ENCODE peak calls at places on chromosomes 12 and 14, in seven cellular contexts. D is AG04450; F is HFFc6; U is GM23338; V is Panc1; Q is activated CD8-positive, alpha-beta T cell treated with anti-CD3 and anti-CD28 coated beads for 36 hours; Z is RWPE1. X is an unnamed sample.

GRCh38 chr14:102363182-102363952 is 626 bp downstream of the TECPR2 start:
- DNase-seq in D (no peak), F (peak), U (peak), V (no peak), Q (peak), Z (peak), X (no peak)

GRCh38 chr12:91109148-91109564 is 2.1 kb downstream of the LUM start:
- DNase-seq in D (no peak), F (peak), U (peak), V (peak), Q (peak), Z (no peak), X (no peak)

GRCh38 chr12:52573743-52574142 is at the start of gene KRT74:
- DNase-seq in D (no peak), F (no peak), U (no peak), V (no peak), Q (no peak), Z (no peak), X (no peak)

GRCh38 chr14:101889366-101889765 is 75.0 kb upstream of the DYNC1H1 start:
- DNase-seq in D (no peak), F (no peak), U (no peak), V (no peak), Q (no peak), Z (no peak), X (no peak)

GRCh38 chr14:31206536-31207286 is 882 bp downstream of the HECTD1 start:
- DNase-seq in D (no peak), F (no peak), U (peak), V (no peak), Q (peak), Z (peak), X (no peak)

GRCh38 chr12:47110011-47110541 is 30.3 kb upstream of the AMIGO2 start:
- DNase-seq in D (no peak), F (no peak), U (no peak), V (no peak), Q (no peak), Z (no peak), X (no peak)

GRCh38 chr14:26766726-26767125 is 168.9 kb upstream of the NOVA1 start:
- DNase-seq in D (no peak), F (no peak), U (no peak), V (no peak), Q (no peak), Z (no peak), X (no peak)

GRCh38 chr12:101501410-101502045 is 26.4 kb downstream of the SPIC start:
- DNase-seq in D (no peak), F (no peak), U (no peak), V (no peak), Q (no peak), Z (no peak), X (no peak)

GRCh38 chr14:51581017-51581881 is 70.5 kb upstream of the FRMD6 start:
- DNase-seq in D (peak), F (peak), U (no peak), V (no peak), Q (no peak), Z (no peak), X (no peak)

GRCh38 chr14:67695394-67695949 is at the start of gene RDH11:
- DNase-seq in D (peak), F (peak), U (peak), V (no peak), Q (peak), Z (peak), X (peak)

GRCh38 chr12:117567644-117568043 is 206.2 kb upstream of the NOS1 start:
- DNase-seq in D (no peak), F (no peak), U (no peak), V (no peak), Q (no peak), Z (no peak), X (no peak)

GRCh38 chr12:2372178-2372577 is 319.4 kb downstream of the CACNA1C start:
- DNase-seq in D (no peak), F (no peak), U (no peak), V (no peak), Q (no peak), Z (no peak), X (no peak)

GRCh38 chr14:75715926-75716780 is 55.1 kb downstream of the TTLL5 start:
- DNase-seq in D (peak), F (peak), U (peak), V (peak), Q (no peak), Z (no peak), X (peak)

GRCh38 chr14:33404054-33404453 is 465.4 kb downstream of the NPAS3 start:
- DNase-seq in D (no peak), F (peak), U (no peak), V (no peak), Q (no peak), Z (peak), X (peak)

GRCh38 chr12:58283553-58283952 is 342.2 kb downstream of the ATP23 start:
- DNase-seq in D (no peak), F (no peak), U (no peak), V (no peak), Q (no peak), Z (no peak), X (no peak)

GRCh38 chr14:24094839-24095195 is 706 bp downstream of the PCK2 start:
- DNase-seq in D (no peak), F (no peak), U (peak), V (no peak), Q (peak), Z (no peak), X (no peak)

GRCh38 chr12:93441111-93441616 is 583 bp downstream of the UBE2N start:
- DNase-seq in D (no peak), F (no peak), U (peak), V (no peak), Q (peak), Z (peak), X (no peak)

GRCh38 chr12:117231750-117232149 is 41.5 kb upstream of the FBXO21 start:
- DNase-seq in D (no peak), F (no peak), U (peak), V (no peak), Q (peak), Z (no peak), X (no peak)

GRCh38 chr12:117380083-117380482 is 18.7 kb upstream of the NOS1 start:
- DNase-seq in D (no peak), F (no peak), U (peak), V (no peak), Q (no peak), Z (peak), X (no peak)

GRCh38 chr12:94207467-94208432 is 59.4 kb downstream of the PLXNC1 start:
- DNase-seq in D (no peak), F (no peak), U (no peak), V (no peak), Q (peak), Z (no peak), X (no peak)

GRCh38 chr14:53784688-53785087 is 171.9 kb downstream of the BMP4 start:
- DNase-seq in D (no peak), F (no peak), U (no peak), V (no peak), Q (no peak), Z (no peak), X (no peak)

GRCh38 chr14:64293976-64294671 is at the start of gene ESR2:
- DNase-seq in D (no peak), F (no peak), U (peak), V (no peak), Q (peak), Z (no peak), X (no peak)

GRCh38 chr14:58353516-58354299 is 42.0 kb upstream of the TOMM20L start:
- DNase-seq in D (no peak), F (no peak), U (no peak), V (no peak), Q (no peak), Z (no peak), X (no peak)

GRCh38 chr12:76158518-76159321 is 74.2 kb upstream of the NAP1L1 start:
- DNase-seq in D (peak), F (peak), U (peak), V (peak), Q (peak), Z (no peak), X (peak)
- TF ChIP-seq CTCF in D (peak), F (peak), U (peak), V (peak), Q (peak), Z (no peak), X (peak)

GRCh38 chr12:51192284-51192671 is 19.3 kb upstream of the TFCP2 start:
- DNase-seq in D (no peak), F (no peak), U (no peak), V (no peak), Q (no peak), Z (no peak), X (no peak)
- TF ChIP-seq CTCF in D (no peak), F (no peak), U (peak), V (no peak), Q (no peak), Z (no peak), X (no peak)

DNA sequence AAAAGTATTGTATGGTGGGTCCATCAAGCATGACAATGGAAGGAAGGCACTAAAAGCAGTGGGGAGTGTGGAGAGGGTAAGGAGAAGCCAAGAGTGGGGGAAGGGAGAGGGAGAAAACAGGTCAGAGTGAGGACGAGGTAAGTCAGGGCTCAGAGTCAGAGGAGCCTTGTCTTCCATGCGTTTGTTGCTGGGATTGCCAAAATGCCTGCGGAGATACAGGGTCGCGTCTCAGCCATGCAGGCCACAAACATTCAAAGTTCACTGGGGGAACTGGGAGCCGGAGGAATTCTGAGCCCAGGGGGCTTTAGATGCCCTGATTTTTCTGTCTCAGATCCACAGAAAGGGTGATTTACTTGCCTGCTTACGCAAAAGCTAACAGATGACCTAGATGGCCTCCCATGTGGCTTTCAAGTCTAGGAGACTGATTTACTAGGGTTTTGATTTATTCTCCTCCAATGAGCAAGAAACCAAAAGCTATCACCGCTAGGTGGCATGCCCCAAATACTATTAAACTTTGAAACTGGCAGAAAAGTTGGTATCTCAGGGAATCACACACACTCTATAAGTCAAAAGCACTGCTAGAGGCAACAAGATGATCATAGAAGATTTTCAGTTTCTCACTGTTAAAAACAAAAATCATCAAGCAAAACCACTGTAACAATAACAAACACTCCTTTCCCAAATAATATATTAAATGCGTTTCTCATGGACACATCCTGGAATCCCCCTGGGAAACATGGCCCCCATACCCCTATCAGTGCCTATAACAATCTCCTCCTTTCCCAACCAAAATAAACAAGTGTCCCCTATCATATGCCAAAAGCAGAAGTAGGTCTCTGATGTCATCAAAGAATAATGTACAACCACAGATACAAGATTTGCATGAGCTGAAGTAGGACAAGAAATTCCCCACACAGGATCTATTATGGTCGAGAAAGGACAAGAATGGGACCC is 26.6 kb upstream of the MDM1 start:
- DNase-seq in D (peak), F (peak), U (peak), V (peak), Q (peak), Z (peak), X (peak)
- TF ChIP-seq CTCF in D (peak), F (peak), U (peak), V (peak), Q (peak), Z (peak), X (peak)

GRCh38 chr14:73591690-73592448 is at the start of gene ACOT4:
- DNase-seq in D (no peak), F (no peak), U (peak), V (no peak), Q (peak), Z (no peak), X (no peak)
- TF ChIP-seq CTCF in D (no peak), F (no peak), U (peak), V (no peak), Q (peak), Z (peak), X (no peak)

DNA sequence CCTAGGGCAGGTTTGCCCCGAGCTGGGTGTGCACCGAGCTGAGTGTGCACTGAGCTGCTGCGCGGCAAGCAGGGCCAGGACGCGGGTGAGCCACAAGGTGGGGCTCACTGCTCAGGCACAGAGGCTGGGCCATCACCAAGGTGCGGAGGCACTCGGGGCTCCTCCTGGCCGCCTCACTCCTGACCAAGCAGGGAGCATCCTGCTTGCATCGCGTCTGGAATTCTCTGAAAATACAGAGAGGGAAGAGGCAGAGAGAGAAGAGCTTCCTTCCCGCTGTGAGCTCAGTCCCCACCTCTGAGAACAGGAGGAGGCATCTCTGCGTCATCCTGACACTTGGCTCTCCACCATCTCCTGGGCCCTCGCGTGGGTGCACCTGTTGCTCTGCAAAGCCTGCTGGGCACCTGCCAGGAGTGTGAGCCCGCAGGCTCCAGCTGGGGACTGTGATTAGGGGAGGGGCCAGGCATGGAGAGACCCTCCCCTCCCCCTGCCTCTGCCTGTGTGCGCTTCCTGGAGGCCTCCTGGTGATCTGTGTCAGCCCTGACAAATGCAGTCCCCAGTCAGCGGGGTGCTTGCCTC is 116.3 kb downstream of the GLT1D1 start:
- DNase-seq in D (no peak), F (no peak), U (peak), V (no peak), Q (peak), Z (peak), X (no peak)
- TF ChIP-seq CTCF in D (no peak), F (no peak), U (peak), V (peak), Q (peak), Z (no peak), X (no peak)

DNA sequence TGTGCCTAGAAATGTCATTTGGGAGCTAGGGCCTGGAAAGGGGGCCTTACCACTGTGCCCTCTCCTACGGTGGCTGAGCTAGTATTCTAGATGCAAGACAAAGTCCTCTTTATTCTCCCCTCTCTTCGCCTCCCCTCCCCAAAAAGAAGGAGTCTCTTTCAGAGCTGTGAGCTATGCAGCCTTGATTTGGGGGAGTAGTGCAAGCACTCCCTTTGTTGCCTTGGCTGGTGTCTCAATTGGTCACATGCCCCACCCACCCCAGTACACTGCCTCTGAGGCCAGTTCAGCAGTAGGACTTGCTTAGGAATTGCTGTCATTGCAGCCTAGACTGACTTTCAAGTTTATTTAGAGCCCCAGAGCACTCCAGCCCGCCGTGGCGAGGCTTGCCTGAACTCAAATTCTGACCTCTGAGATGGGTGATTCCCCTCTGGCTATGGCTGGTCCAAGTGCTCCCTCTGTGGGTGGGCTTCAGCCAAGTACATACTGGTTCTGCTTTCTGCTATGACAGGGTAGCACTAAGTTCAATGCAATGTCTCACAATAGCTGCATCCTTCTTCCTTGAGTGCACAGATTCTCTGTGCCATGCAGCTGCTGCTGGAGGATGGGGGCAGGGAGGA is 37.0 kb upstream of the FBXO33 start:
- DNase-seq in D (no peak), F (no peak), U (peak), V (peak), Q (peak), Z (no peak), X (no peak)
- TF ChIP-seq CTCF in D (peak), F (peak), U (peak), V (peak), Q (peak), Z (no peak), X (peak)

DNA sequence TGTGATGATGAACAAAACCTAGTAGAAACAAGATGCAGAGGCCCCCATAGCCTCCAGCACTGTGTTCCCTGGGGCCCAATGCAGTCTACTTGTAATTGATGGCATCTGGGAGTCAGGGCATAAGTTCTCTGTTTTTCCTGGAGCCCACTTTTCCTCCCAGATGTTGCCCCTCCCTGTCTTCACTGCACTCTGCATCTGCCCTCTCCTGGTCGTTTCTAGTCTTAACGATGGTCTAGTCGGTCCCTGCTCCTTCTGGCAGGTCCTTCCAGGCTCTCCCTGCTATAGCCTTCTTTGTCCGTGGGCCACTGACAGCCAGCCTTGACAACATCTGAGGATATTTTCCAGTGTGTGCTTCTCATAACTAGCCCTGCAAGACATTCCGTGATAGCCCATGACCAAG is 208.3 kb downstream of the GXYLT1 start:
- DNase-seq in D (no peak), F (no peak), U (peak), V (no peak), Q (no peak), Z (no peak), X (no peak)
- TF ChIP-seq CTCF in D (no peak), F (no peak), U (peak), V (peak), Q (no peak), Z (no peak), X (no peak)

DNA sequence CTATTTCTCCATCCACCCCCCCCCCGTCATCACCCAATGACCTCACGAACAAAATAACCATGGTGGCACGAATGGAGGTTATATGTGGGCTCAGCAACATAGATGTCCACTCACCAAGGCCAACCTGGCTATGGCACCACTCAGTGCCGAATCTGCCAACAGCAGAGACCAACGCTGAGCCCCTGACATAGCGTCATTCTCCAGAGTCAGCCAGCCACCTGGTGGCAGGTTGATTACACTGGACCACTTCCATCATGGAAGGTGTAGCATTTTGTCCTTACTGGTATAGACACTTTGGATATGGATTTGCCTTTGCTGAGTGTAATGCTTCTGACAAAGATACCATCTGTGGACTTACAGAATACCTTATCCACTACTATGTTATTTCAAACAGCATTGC is 24.2 kb upstream of the DYRK2 start:
- DNase-seq in D (no peak), F (no peak), U (peak), V (no peak), Q (no peak), Z (no peak), X (no peak)
- TF ChIP-seq CTCF in D (no peak), F (no peak), U (peak), V (no peak), Q (no peak), Z (no peak), X (no peak)

GRCh38 chr12:109334887-109335286 is 12.8 kb upstream of the MYO1H start:
- DNase-seq in D (no peak), F (no peak), U (no peak), V (no peak), Q (no peak), Z (no peak), X (no peak)

GRCh38 chr12:109330282-109330681 is 17.4 kb upstream of the MYO1H start:
- DNase-seq in D (no peak), F (no peak), U (no peak), V (no peak), Q (no peak), Z (no peak), X (no peak)

GRCh38 chr12:109329003-109329402 is 18.7 kb upstream of the MYO1H start:
- DNase-seq in D (no peak), F (no peak), U (no peak), V (no peak), Q (no peak), Z (no peak), X (no peak)

GRCh38 chr12:109331546-109331945 is 16.2 kb upstream of the MYO1H start:
- DNase-seq in D (no peak), F (no peak), U (no peak), V (no peak), Q (no peak), Z (no peak), X (no peak)

GRCh38 chr12:109329710-109330109 is 18.0 kb upstream of the MYO1H start:
- DNase-seq in D (no peak), F (no peak), U (no peak), V (no peak), Q (no peak), Z (no peak), X (no peak)
- TF ChIP-seq CTCF in D (no peak), F (no peak), U (no peak), V (no peak), Q (no peak), Z (no peak), X (no peak)

GRCh38 chr14:81233615-81234014 is 12.9 kb upstream of the GTF2A1 start:
- DNase-seq in D (no peak), F (no peak), U (peak), V (no peak), Q (no peak), Z (no peak), X (no peak)

GRCh38 chr14:81235096-81235495 is 14.3 kb upstream of the GTF2A1 start:
- DNase-seq in D (no peak), F (no peak), U (no peak), V (no peak), Q (no peak), Z (no peak), X (no peak)

GRCh38 chr14:81234268-81234667 is 13.5 kb upstream of the GTF2A1 start:
- DNase-seq in D (no peak), F (no peak), U (no peak), V (no peak), Q (no peak), Z (peak), X (no peak)

GRCh38 chr14:81236138-81236537 is 15.4 kb upstream of the GTF2A1 start:
- DNase-seq in D (no peak), F (no peak), U (no peak), V (no peak), Q (no peak), Z (no peak), X (no peak)

GRCh38 chr14:81231540-81231939 is 10.8 kb upstream of the GTF2A1 start:
- DNase-seq in D (no peak), F (no peak), U (no peak), V (no peak), Q (no peak), Z (no peak), X (no peak)
- TF ChIP-seq CTCF in D (no peak), F (no peak), U (no peak), V (no peak), Q (no peak), Z (no peak), X (no peak)